ENCODE peak calls at places on chromosomes 5 and 9, in ten cellular contexts. A is ascending aorta; R is SJSA1; Q is fibroblast of lung; E is CD8-positive, alpha-beta memory T cell; Z is upper lobe of right lung; I is Caco-2; P is thyroid gland; S is sigmoid colon; M is GM23338. U is an unnamed sample. For H3K4me1 and H3K27me3, the result is how much of the 10 kb centered on the place peaks cover.

GRCh38 chr9:118529624-118530214 is 825.5 kb downstream of the TLR4 start:
- DNase-seq in A (no peak), Z (no peak), P (no peak), Q (no peak), I (no peak), R (no peak), E (no peak), M (no peak), S (no peak), U (no peak)

GRCh38 chr9:99414321-99414720 is 192.2 kb downstream of the SEC61B start:
- DNase-seq in P (no peak), M (no peak), I (no peak), S (no peak), R (no peak), A (no peak), Q (no peak), E (no peak), Z (no peak), U (no peak)

GRCh38 chr9:93633492-93634221 is 57.3 kb downstream of the PHF2 start:
- DNase-seq in M (no peak), A (no peak), Z (peak), S (peak), Q (no peak), I (no peak), E (no peak), P (no peak), R (peak), U (no peak)

GRCh38 chr5:39256472-39256871 is 37.1 kb upstream of the FYB1 start:
- DNase-seq in I (no peak), E (no peak), S (no peak), Z (no peak), A (no peak), M (no peak), R (peak), P (no peak), Q (peak), U (no peak)

GRCh38 chr5:147234825-147235635 is at the start of gene STK32A:
- DNase-seq in M (peak), I (peak), Q (peak), Z (peak), A (no peak), S (peak), E (no peak), P (peak), R (peak), U (peak)

GRCh38 chr9:83471223-83471622 is 67.0 kb downstream of the FRMD3 start:
- DNase-seq in A (no peak), Q (no peak), R (no peak), Z (no peak), S (no peak), P (no peak), M (no peak), E (no peak), I (no peak), U (no peak)

GRCh38 chr5:142432369-142432863 is 107.6 kb upstream of the SPRY4 start:
- DNase-seq in P (peak), Z (peak), M (no peak), Q (no peak), I (no peak), E (peak), A (no peak), S (no peak), R (peak), U (peak)

GRCh38 chr9:14317667-14318255 is 3.8 kb upstream of the NFIB start:
- DNase-seq in A (no peak), Q (no peak), R (no peak), E (no peak), Z (no peak), I (no peak), S (no peak), P (no peak), M (no peak), U (no peak)

GRCh38 chr9:69442486-69442885 is 117.5 kb downstream of the ENTREP1 start:
- DNase-seq in Q (peak), Z (no peak), M (no peak), R (no peak), S (no peak), A (no peak), I (no peak), E (no peak), P (peak), U (no peak)

GRCh38 chr9:459491-460444 is 245.1 kb downstream of the DOCK8 start:
- DNase-seq in R (no peak), Z (no peak), Q (no peak), A (no peak), M (peak), E (no peak), S (no peak), P (no peak), I (no peak), U (no peak)

GRCh38 chr9:68513385-68513784 is 27.3 kb downstream of the TMEM252 start:
- DNase-seq in Q (no peak), S (no peak), R (no peak), M (no peak), I (no peak), P (no peak), A (no peak), E (no peak), Z (no peak), U (no peak)

GRCh38 chr5:147554285-147554817 is 44.5 kb upstream of the DPYSL3 start:
- DNase-seq in R (no peak), A (no peak), M (no peak), Q (peak), I (no peak), S (no peak), E (no peak), Z (no peak), P (no peak), U (no peak)

GRCh38 chr5:2916076-2916682 is 164.7 kb upstream of the IRX2 start:
- DNase-seq in S (no peak), I (no peak), Z (no peak), M (no peak), R (no peak), A (no peak), E (no peak), Q (no peak), P (no peak), U (no peak)

GRCh38 chr5:139561655-139562451 is 714 bp downstream of the UBE2D2 start:
- DNase-seq in I (peak), E (no peak), P (peak), R (no peak), Z (peak), M (peak), S (peak), Q (peak), A (no peak), U (peak)

GRCh38 chr5:157233515-157233914 is 32.4 kb upstream of the CYFIP2 start:
- DNase-seq in Z (no peak), R (no peak), P (no peak), Q (no peak), S (no peak), I (no peak), A (no peak), M (peak), E (no peak), U (no peak)

GRCh38 chr9:93827545-93828330 is 127.4 kb downstream of the BARX1 start:
- DNase-seq in Z (peak), S (no peak), M (peak), E (no peak), Q (peak), R (no peak), A (no peak), I (no peak), P (peak), U (no peak)

GRCh38 chr9:137045294-137046093 is 483 bp downstream of the NPDC1 start:
- DNase-seq in P (no peak), E (no peak), Q (peak), I (no peak), M (peak), Z (no peak), S (no peak), A (no peak), R (no peak), U (no peak)

GRCh38 chr9:72458153-72458552 is 63.3 kb upstream of the TMC1 start:
- DNase-seq in E (no peak), P (no peak), A (no peak), R (no peak), M (no peak), I (no peak), Z (no peak), Q (no peak), S (no peak), U (no peak)

GRCh38 chr5:115431116-115431515 is 113.5 kb downstream of the FEM1C start:
- DNase-seq in A (no peak), E (no peak), Z (no peak), S (no peak), I (no peak), R (no peak), P (no peak), M (no peak), Q (no peak), U (no peak)

GRCh38 chr9:137470785-137471184 is 11.7 kb upstream of the NSMF start:
- DNase-seq in E (no peak), S (no peak), M (no peak), Q (no peak), R (no peak), A (no peak), P (no peak), Z (peak), I (no peak), U (no peak)

GRCh38 chr9:5559659-5560058 is 49.3 kb downstream of the PDCD1LG2 start:
- DNase-seq in S (no peak), A (no peak), P (no peak), M (no peak), R (no peak), Z (no peak), I (no peak), E (no peak), Q (no peak), U (no peak)

GRCh38 chr9:77464591-77465125 is 183.5 kb downstream of the GNA14 start:
- DNase-seq in E (no peak), I (no peak), R (no peak), A (no peak), Z (no peak), P (no peak), S (no peak), Q (peak), M (no peak), U (no peak)

GRCh38 chr5:151434570-151435237 is 12.7 kb upstream of the SLC36A1 start:
- DNase-seq in M (no peak), I (no peak), S (no peak), P (no peak), R (no peak), Z (no peak), Q (no peak), E (no peak), A (no peak), U (no peak)

GRCh38 chr5:74648835-74649286 is 8.3 kb upstream of the ENC1 start:
- DNase-seq in P (peak), M (peak), Z (no peak), I (no peak), R (no peak), E (no peak), A (no peak), Q (peak), S (no peak), U (no peak)

GRCh38 chr9:109926321-109926959 is 146.4 kb downstream of the PALM2AKAP2 start:
- DNase-seq in I (no peak), M (no peak), R (peak), Q (no peak), E (no peak), S (no peak), P (no peak), A (no peak), Z (no peak), U (peak)

GRCh38 chr5:88085462-88085861 is 183.2 kb downstream of the TMEM161B start:
- DNase-seq in R (no peak), Z (no peak), P (no peak), M (no peak), E (no peak), A (no peak), I (no peak), S (no peak), Q (peak), U (no peak)

GRCh38 chr9:100579665-100580064 is 1.8 kb downstream of the CAVIN4 start:
- DNase-seq in R (no peak), A (no peak), E (no peak), P (no peak), Q (peak), Z (no peak), S (no peak), I (no peak), M (no peak), U (no peak)

GRCh38 chr5:34531736-34532135 is 124.4 kb upstream of the RAI14 start:
- DNase-seq in I (no peak), A (no peak), P (no peak), M (no peak), S (no peak), R (no peak), Q (peak), E (no peak), Z (no peak), U (no peak)

GRCh38 chr5:73122875-73123810 is 2.8 kb downstream of the TMEM171 start:
- DNase-seq in M (peak), I (no peak), P (no peak), R (peak), S (no peak), A (no peak), Q (peak), Z (no peak), E (no peak), U (no peak)

GRCh38 chr5:3564827-3565560 is 30.6 kb upstream of the IRX1 start:
- DNase-seq in Q (no peak), I (no peak), A (no peak), Z (no peak), R (no peak), E (no peak), P (no peak), S (no peak), M (no peak), U (no peak)

GRCh38 chr5:75736273-75736672 is 19.0 kb upstream of the POC5 start:
- DNase-seq in I (no peak), Q (no peak), M (no peak), R (no peak), S (no peak), Z (no peak), P (peak), E (no peak), A (no peak), U (no peak)

GRCh38 chr5:154355141-154355611 is 90.6 kb upstream of the SAP30L start:
- DNase-seq in Q (no peak), S (peak), M (peak), R (no peak), I (no peak), A (no peak), P (no peak), Z (no peak), E (no peak), U (no peak)

GRCh38 chr5:122665087-122665486 is 109.8 kb upstream of the SNX2 start:
- DNase-seq in S (no peak), R (no peak), Q (peak), P (no peak), A (no peak), M (no peak), E (no peak), Z (no peak), I (no peak), U (no peak)

DNA sequence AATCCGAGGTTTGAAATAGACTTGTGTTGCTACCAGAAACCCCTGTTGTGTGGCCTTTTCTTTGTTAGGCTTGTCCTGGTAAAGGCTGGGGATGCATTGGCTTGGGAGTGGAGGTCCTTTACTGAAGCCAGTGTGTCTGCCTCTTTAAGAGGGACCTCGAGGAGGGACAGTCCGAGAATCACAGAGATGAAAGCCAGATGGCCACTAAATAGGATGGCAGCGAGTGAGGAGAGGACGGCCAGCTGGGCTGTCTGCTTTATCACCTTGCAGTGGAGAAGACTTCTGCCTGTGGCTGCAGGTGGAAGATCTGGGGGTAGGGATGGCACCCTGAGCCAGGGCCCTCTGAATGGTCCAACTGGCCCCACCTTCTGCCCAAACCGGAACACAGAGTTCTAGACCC is 130.3 kb upstream of the CPEB4 start:
- DNase-seq in Q (no peak), P (no peak), R (no peak), S (no peak), M (no peak), I (no peak), E (no peak), Z (no peak), A (no peak), U (no peak)
- H3K4me1 ChIP-seq in Q (under half), P (under half), R (under half), S (under half), M (under half), I (under half), E (under half), Z (under half), A (under half), U (under half)

DNA sequence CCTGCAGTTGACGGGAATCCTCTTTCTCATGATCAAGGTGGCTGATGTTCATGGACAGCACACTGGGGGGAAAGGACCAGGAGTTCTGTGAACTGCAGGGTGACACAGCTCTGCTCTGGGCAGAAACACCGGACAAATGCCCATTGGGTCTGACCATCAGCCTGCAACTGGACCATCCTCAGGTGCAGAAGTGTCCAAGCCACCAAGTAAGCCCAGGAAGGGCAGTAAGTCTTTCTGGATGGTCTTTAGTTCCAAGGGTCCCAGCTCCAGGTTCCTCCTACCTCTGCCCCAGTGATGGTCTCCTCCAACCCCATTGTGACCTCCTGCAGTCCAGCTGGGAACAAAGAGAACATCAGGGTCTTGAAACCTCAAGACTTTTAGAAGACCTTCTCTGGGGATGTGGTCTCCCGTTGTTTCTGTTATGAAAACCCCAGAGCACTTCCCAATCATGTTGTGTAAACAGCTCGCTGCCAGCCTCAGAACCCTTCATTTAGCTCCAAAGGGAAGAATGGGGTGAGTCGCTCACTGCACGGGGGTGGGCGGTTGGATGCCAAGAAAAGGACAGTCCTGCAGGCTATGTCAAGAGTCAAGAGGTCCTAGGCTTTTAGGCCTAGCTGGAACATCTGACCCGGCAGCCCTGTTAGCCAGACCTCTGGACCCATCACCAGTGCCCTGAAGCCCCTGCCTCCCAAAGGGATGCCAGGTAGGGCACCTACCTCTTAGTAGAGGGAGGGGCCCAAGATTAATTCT is 41.8 kb upstream of the TCF7 start:
- DNase-seq in R (no peak), Z (no peak), Q (no peak), P (no peak), M (no peak), E (no peak), I (no peak), S (no peak), A (no peak), U (no peak)
- H3K27me3 ChIP-seq in R (under half), Z (under half), Q (under half), P (under half), M (under half), E (under half), I (under half), S (under half), A (under half), U (under half)

DNA sequence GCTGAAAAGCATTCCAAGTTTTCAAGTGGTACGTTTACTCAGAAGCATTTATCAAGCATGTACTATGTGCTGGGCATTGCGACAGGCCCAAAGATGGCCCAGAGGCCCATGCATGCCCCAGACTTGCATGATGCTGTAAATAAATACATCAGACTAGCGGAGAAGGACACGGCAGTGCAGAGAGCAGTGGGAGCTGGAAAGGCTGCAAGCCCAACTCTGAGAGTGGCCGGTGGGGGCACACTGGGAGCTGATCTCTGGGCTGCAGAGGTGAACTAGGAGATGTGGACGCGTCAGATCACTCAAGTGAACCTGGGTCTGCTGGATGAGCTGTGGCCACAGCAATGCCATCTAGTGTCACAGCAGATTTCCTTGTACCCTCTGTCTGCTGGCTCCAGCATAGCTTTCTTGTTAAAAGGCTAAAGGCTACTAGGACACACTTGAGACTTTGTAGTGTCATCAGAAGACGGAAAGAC is 246.9 kb downstream of the FANCC start:
- DNase-seq in A (no peak), P (no peak), Z (peak), E (no peak), M (no peak), S (peak), R (no peak), Q (no peak), I (no peak), U (no peak)
- H3K4me1 ChIP-seq in A (half or more), P (half or more), Z (under half), E (under half), M (under half), S (half or more), R (under half), Q (under half), I (under half), U (under half)

GRCh38 chr9:97857603-97858392 is 4.8 kb downstream of the FOXE1 start:
- DNase-seq in M (peak), E (no peak), I (no peak), Z (no peak), A (no peak), P (peak), R (no peak), S (no peak), Q (no peak), U (no peak)

GRCh38 chr9:97858393-97858713 is 5.3 kb downstream of the FOXE1 start:
- DNase-seq in M (no peak), S (no peak), P (no peak), I (no peak), A (no peak), Z (no peak), E (no peak), R (no peak), Q (no peak), U (no peak)

GRCh38 chr9:97859346-97859745 is 6.3 kb downstream of the FOXE1 start:
- DNase-seq in I (no peak), A (no peak), E (no peak), Q (no peak), R (no peak), M (no peak), S (no peak), Z (no peak), P (no peak), U (no peak)

GRCh38 chr9:97860451-97861147 is 7.6 kb downstream of the FOXE1 start:
- DNase-seq in I (no peak), M (no peak), A (no peak), R (no peak), E (no peak), Q (no peak), S (no peak), Z (no peak), P (peak), U (no peak)

GRCh38 chr9:97858826-97859225 is 5.8 kb downstream of the FOXE1 start:
- DNase-seq in Q (no peak), E (no peak), A (no peak), I (no peak), R (no peak), Z (no peak), P (peak), S (no peak), M (no peak), U (no peak)
- H3K27me3 ChIP-seq in Q (half or more), E (half or more), A (under half), I (under half), R (under half), Z (half or more), P (under half), S (half or more), M (half or more), U (under half)

GRCh38 chr5:1512541-1513291 is 11.0 kb downstream of the LPCAT1 start:
- DNase-seq in Q (no peak), Z (peak), E (no peak), I (peak), M (no peak), S (peak), P (no peak), A (peak), R (peak), U (peak)
- H3K4me1 ChIP-seq in Q (under half), Z (under half), E (under half), I (under half), M (half or more), S (under half), P (under half), A (under half), R (under half), U (under half)

GRCh38 chr9:126985870-126986498 is 71.4 kb downstream of the RALGPS1 start:
- DNase-seq in Z (peak), A (peak), E (peak), R (no peak), S (no peak), P (peak), M (no peak), I (no peak), Q (peak), U (peak)

GRCh38 chr9:126986506-126986951 is 71.9 kb downstream of the RALGPS1 start:
- DNase-seq in I (no peak), P (no peak), R (no peak), M (no peak), Z (no peak), S (no peak), E (no peak), Q (no peak), A (no peak), U (no peak)

GRCh38 chr9:126989847-126990821 is 75.6 kb downstream of the RALGPS1 start:
- DNase-seq in P (peak), M (peak), Q (no peak), S (peak), E (no peak), I (no peak), R (no peak), Z (no peak), A (no peak), U (peak)

GRCh38 chr9:126991170-126991569 is 76.6 kb downstream of the RALGPS1 start:
- DNase-seq in P (no peak), S (peak), M (no peak), I (no peak), Z (no peak), E (no peak), R (no peak), A (no peak), Q (no peak), U (no peak)

GRCh38 chr9:126988857-126989256 is 74.3 kb downstream of the RALGPS1 start:
- DNase-seq in M (no peak), E (no peak), I (no peak), R (no peak), Z (no peak), Q (no peak), P (no peak), S (no peak), A (no peak), U (no peak)
- H3K27me3 ChIP-seq in M (under half), E (under half), I (under half), R (under half), Z (under half), Q (under half), P (under half), S (under half), A (under half), U (under half)